ENCODE peak calls at places on chromosomes 12 and 14, in four cellular contexts. M is keratinocyte, I is lung, X is A549. D is an unnamed sample.

GRCh38 chr12:63319936-63320633 is 169.1 kb upstream of the AVPR1A start:
- DNase-seq in M (peak; percentile 59), I (no peak), X (no peak), D (no peak)

GRCh38 chr12:120010661-120011230 is 21.7 kb downstream of the BICDL1 start:
- DNase-seq in M (no peak), I (no peak), X (no peak), D (no peak)

GRCh38 chr14:55389330-55389729 is 22.3 kb downstream of the ATG14 start:
- DNase-seq in M (no peak), I (no peak), X (no peak), D (no peak)

GRCh38 chr12:58894040-58894439 is 26.3 kb downstream of the LRIG3 start:
- DNase-seq in M (no peak), I (no peak), X (no peak), D (no peak)

GRCh38 chr12:13173537-13173936 is 23.0 kb upstream of the EMP1 start:
- DNase-seq in M (no peak), I (peak; percentile 58), X (no peak), D (peak; percentile 47)

GRCh38 chr12:29282452-29282851 is 98.5 kb downstream of the ERGIC2 start:
- DNase-seq in M (no peak), I (no peak), X (no peak), D (no peak)

GRCh38 chr14:85250369-85250768 is 279.6 kb upstream of the FLRT2 start:
- DNase-seq in M (no peak), I (no peak), X (no peak), D (no peak)

GRCh38 chr14:97634786-97635185 is 837.6 kb downstream of the VRK1 start:
- DNase-seq in M (no peak), I (no peak), X (peak; percentile 11), D (no peak)

GRCh38 chr14:38404616-38405015 is 148.7 kb upstream of the CLEC14A start:
- DNase-seq in M (no peak), I (no peak), X (no peak), D (no peak)

GRCh38 chr12:109452489-109452888 is 24.6 kb downstream of the KCTD10 start:
- DNase-seq in M (no peak), I (no peak), X (no peak), D (no peak)

GRCh38 chr14:100621806-100622205 is 34.6 kb upstream of the BEGAIN start:
- DNase-seq in M (no peak), I (no peak), X (peak; percentile 33), D (no peak)

GRCh38 chr14:74402264-74403251 is 23.5 kb downstream of the SYNDIG1L start:
- DNase-seq in M (no peak), I (no peak), X (no peak), D (no peak)

GRCh38 chr14:57714487-57714899 is 151.4 kb downstream of the SLC35F4 start:
- DNase-seq in M (no peak), I (no peak), X (no peak), D (no peak)

GRCh38 chr14:33563492-33563891 is 387.4 kb downstream of the EGLN3 start:
- DNase-seq in M (no peak), I (no peak), X (no peak), D (no peak)

GRCh38 chr12:71061451-71061850 is 96.3 kb downstream of the TSPAN8 start:
- DNase-seq in M (no peak), I (no peak), X (no peak), D (no peak)

GRCh38 chr12:26287666-26288408 is 92.5 kb downstream of the SSPN start:
- DNase-seq in M (peak; percentile 82), I (no peak), X (no peak), D (no peak)

GRCh38 chr12:102833687-102834435 is 83.2 kb downstream of the PAH start:
- DNase-seq in M (no peak), I (no peak), X (peak; percentile 21), D (no peak)

GRCh38 chr14:101636081-101636560 is 74.8 kb downstream of the DIO3 start:
- DNase-seq in M (no peak), I (no peak), X (no peak), D (no peak)

GRCh38 chr14:99649643-99650042 is 4.7 kb downstream of the HHIPL1 start:
- DNase-seq in M (no peak), I (no peak), X (no peak), D (no peak)

GRCh38 chr14:100654025-100654813 is 67.0 kb upstream of the BEGAIN start:
- DNase-seq in M (no peak), I (no peak), X (no peak), D (no peak)

GRCh38 chr12:103877934-103878510 is 37.0 kb upstream of the NT5DC3 start:
- DNase-seq in M (peak; percentile 42), I (peak; percentile 52), X (peak; percentile 80), D (no peak)

GRCh38 chr12:81257952-81258551 is 180.2 kb downstream of the ACSS3 start:
- DNase-seq in M (no peak), I (no peak), X (peak; percentile 51), D (no peak)

GRCh38 chr12:54383041-54383609 is 1.4 kb downstream of the ZNF385A start:
- DNase-seq in M (no peak), I (no peak), X (peak; percentile 83), D (no peak)

GRCh38 chr14:68076451-68076850 is 256.9 kb downstream of the RAD51B start:
- DNase-seq in M (no peak), I (no peak), X (peak; percentile 49), D (no peak)

GRCh38 chr14:21258194-21258888 is 10.9 kb downstream of the HNRNPC start:
- DNase-seq in M (no peak), I (no peak), X (no peak), D (no peak)
- H3K4me1 ChIP-seq in M (peaks cover 10% of the 10 kb centered on the region), I (peaks cover 35% of the 10 kb centered on the region), X (peaks cover 68% of the 10 kb centered on the region), D (peaks cover 80% of the 10 kb centered on the region)

DNA sequence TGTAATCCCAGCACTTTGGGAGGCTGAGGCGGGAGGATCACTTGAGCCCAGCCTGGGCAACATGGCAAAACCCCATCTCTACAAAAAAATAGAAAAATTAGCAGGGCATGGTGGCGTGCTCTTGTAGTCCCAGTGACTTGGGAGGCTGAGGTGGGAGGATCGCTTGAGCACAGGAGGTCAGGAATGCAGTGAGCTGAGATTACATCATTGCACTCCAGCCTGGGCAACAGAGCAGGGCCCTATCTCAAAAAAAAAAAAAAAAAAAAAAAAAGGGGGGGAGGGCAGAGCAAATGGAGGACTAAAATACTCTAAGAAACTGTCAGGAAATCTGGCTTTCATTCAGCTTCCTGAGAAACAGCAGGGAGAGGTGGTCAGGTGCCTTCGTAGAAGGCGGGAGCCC is 31.7 kb upstream of the TSPAN9 start:
- DNase-seq in M (no peak), I (no peak), X (no peak), D (no peak)
- H3K4me1 ChIP-seq in M (peaks cover 10% of the 10 kb centered on the region), I (no peaks in the 10 kb centered on the region), X (no peaks in the 10 kb centered on the region), D (peaks cover 7% of the 10 kb centered on the region)

GRCh38 chr14:45135181-45135580 is 549 bp upstream of the FANCM start:
- DNase-seq in M (no peak), I (no peak), X (no peak), D (no peak)
- H3K4me1 ChIP-seq in M (peaks cover 23% of the 10 kb centered on the region), I (peaks cover 16% of the 10 kb centered on the region), X (peaks cover 20% of the 10 kb centered on the region), D (peaks cover 34% of the 10 kb centered on the region)

GRCh38 chr14:51008416-51008815 is 64.1 kb upstream of the PYGL start:
- DNase-seq in M (no peak), I (no peak), X (no peak), D (no peak)
- H3K4me1 ChIP-seq in M (no peaks in the 10 kb centered on the region), I (no peaks in the 10 kb centered on the region), X (peaks cover 39% of the 10 kb centered on the region), D (peaks cover 38% of the 10 kb centered on the region)

GRCh38 chr12:90211017-90211416 is 502.4 kb upstream of the ATP2B1 start:
- DNase-seq in M (peak; percentile 42), I (no peak), X (peak; percentile 36), D (no peak)

GRCh38 chr12:90216815-90217214 is 508.2 kb upstream of the ATP2B1 start:
- DNase-seq in M (no peak), I (no peak), X (no peak), D (peak; percentile 13)
- H3K4me1 ChIP-seq in M (no peaks in the 10 kb centered on the region), I (no peaks in the 10 kb centered on the region), X (no peaks in the 10 kb centered on the region), D (peaks cover 10% of the 10 kb centered on the region)